ENCODE peak calls at places on chromosome 1, in six cellular contexts. I is mesenchymal stem cell, T is IMR-90, R is H9, Y is trophoblast cell, G is mesendoderm. J is an unnamed sample.

GRCh38 chr1:219837994-219838294 is 90.4 kb downstream of the SLC30A10 start:
- DNase-seq in T (no peak), I (no peak), R (no peak), Y (no peak), G (no peak), J (no peak)

GRCh38 chr1:94095744-94096469 is 25.0 kb downstream of the ABCA4 start:
- DNase-seq in I (no peak), T (peak; percentile 68), Y (no peak), G (no peak), R (no peak), J (no peak)

GRCh38 chr1:241579434-241579833 is 47.3 kb downstream of the KMO start:
- DNase-seq in I (no peak), T (no peak), G (no peak), Y (no peak), R (no peak), J (no peak)

GRCh38 chr1:39540504-39541031 is 36.0 kb downstream of the PABPC4 start:
- DNase-seq in Y (peak; percentile 70), G (no peak), T (peak; percentile 77), R (no peak), I (peak; percentile 87), J (no peak)

GRCh38 chr1:185045793-185046441 is 559 bp downstream of the RNF2 start:
- DNase-seq in I (peak; percentile 60), Y (peak; percentile 57), G (peak; percentile 80), T (peak; percentile 31), R (peak; percentile 48), J (peak; percentile 44)

GRCh38 chr1:162844153-162844552 is 16.8 kb downstream of the CCDC190 start:
- DNase-seq in Y (no peak), R (no peak), I (no peak), G (no peak), T (no peak), J (no peak)

GRCh38 chr1:197331565-197331964 is 63.5 kb downstream of the CRB1 start:
- DNase-seq in G (no peak), I (no peak), T (no peak), R (no peak), Y (no peak), J (no peak)

GRCh38 chr1:67441183-67441582 is 11.0 kb upstream of the SERBP1 start:
- DNase-seq in I (peak; percentile 68), Y (no peak), R (no peak), G (no peak), T (peak; percentile 61), J (no peak)

GRCh38 chr1:9449106-9449627 is 90.1 kb upstream of the SLC25A33 start:
- DNase-seq in R (no peak), Y (peak; percentile 94), G (peak; percentile 89), I (peak; percentile 94), T (peak; percentile 47), J (no peak)

GRCh38 chr1:197690074-197690473 is 85.2 kb downstream of the DENND1B start:
- DNase-seq in I (no peak), T (no peak), R (no peak), Y (peak; percentile 71), G (no peak), J (no peak)

GRCh38 chr1:161879261-161879660 is 113.1 kb downstream of the ATF6 start:
- DNase-seq in I (no peak), Y (no peak), G (no peak), R (no peak), T (no peak), J (no peak)

GRCh38 chr1:8202182-8202905 is 115.6 kb upstream of the SLC45A1 start:
- DNase-seq in T (peak; percentile 97), R (peak; percentile 61), I (peak; percentile 72), Y (peak; percentile 97), G (no peak), J (no peak)

GRCh38 chr1:221025391-221026355 is 146.4 kb downstream of the HLX start:
- DNase-seq in R (no peak), Y (no peak), T (peak; percentile 25), I (peak; percentile 28), G (no peak), J (no peak)

GRCh38 chr1:186420923-186421322 is 40.0 kb downstream of the PDC start:
- DNase-seq in I (peak; percentile 47), R (no peak), T (peak; percentile 27), Y (no peak), G (no peak), J (no peak)

GRCh38 chr1:178723541-178723940 is 1.5 kb upstream of the RALGPS2 start:
- DNase-seq in T (no peak), R (no peak), G (no peak), I (no peak), Y (no peak), J (no peak)

GRCh38 chr1:234326493-234327366 is 46.5 kb upstream of the COA6 start:
- DNase-seq in R (peak; percentile 81), T (peak; percentile 43), I (peak; percentile 55), G (peak; percentile 81), Y (peak; percentile 86), J (peak; percentile 56)

GRCh38 chr1:121519042-121519755 is 334.4 kb downstream of the SRGAP2C start:
- DNase-seq in I (peak; percentile 33), Y (peak; percentile 21), G (peak; percentile 88), T (no peak), R (peak; percentile 91), J (peak; percentile 60)

GRCh38 chr1:156153362-156153761 is at the start of gene SEMA4A:
- DNase-seq in G (no peak), I (peak; percentile 29), T (no peak), R (no peak), Y (peak; percentile 85), J (no peak)

GRCh38 chr1:5572794-5573193 is 419.4 kb downstream of the NPHP4 start:
- DNase-seq in I (no peak), T (no peak), G (no peak), Y (no peak), R (no peak), J (no peak)

GRCh38 chr1:63322944-63323865 is 838 bp downstream of the FOXD3 start:
- DNase-seq in I (no peak), G (peak; percentile 75), T (no peak), R (peak; percentile 74), Y (peak; percentile 50), J (peak; percentile 42)

GRCh38 chr1:9841460-9841859 is 17.7 kb upstream of the CLSTN1 start:
- DNase-seq in R (no peak), T (no peak), I (no peak), G (no peak), Y (no peak), J (no peak)

GRCh38 chr1:204331275-204331674 is 28.5 kb downstream of the PLEKHA6 start:
- DNase-seq in T (no peak), Y (no peak), R (no peak), G (no peak), I (no peak), J (no peak)

GRCh38 chr1:41325801-41326200 is 35.4 kb upstream of the FOXO6 start:
- DNase-seq in G (no peak), T (no peak), Y (peak; percentile 8), R (no peak), I (no peak), J (no peak)

GRCh38 chr1:226091461-226091860 is 28.9 kb downstream of the H3-3A start:
- DNase-seq in I (no peak), G (no peak), Y (peak; percentile 92), T (no peak), R (no peak), J (no peak)

GRCh38 chr1:23727362-23727811 is 15.9 kb upstream of the ELOA start:
- DNase-seq in T (peak; percentile 91), I (peak; percentile 79), R (no peak), G (no peak), Y (peak; percentile 10), J (no peak)

GRCh38 chr1:39258146-39258924 is 53.8 kb downstream of the MACF1 start:
- DNase-seq in R (peak; percentile 78), T (peak; percentile 65), G (peak; percentile 86), I (peak; percentile 75), Y (peak; percentile 78), J (peak; percentile 69)

GRCh38 chr1:112537451-112537850 is 28.7 kb downstream of the WNT2B start:
- DNase-seq in I (no peak), R (no peak), G (no peak), Y (no peak), T (no peak), J (no peak)

GRCh38 chr1:158552296-158552695 is 1.9 kb downstream of the OR6Y1 start:
- DNase-seq in G (no peak), T (no peak), R (no peak), Y (no peak), I (no peak), J (no peak)

GRCh38 chr1:97351846-97352245 is 569.0 kb downstream of the DPYD start:
- DNase-seq in R (no peak), T (no peak), Y (no peak), I (no peak), G (no peak), J (no peak)

GRCh38 chr1:3005771-3006170 is 15.5 kb upstream of the ACTRT2 start:
- DNase-seq in T (no peak), R (no peak), G (no peak), I (no peak), Y (no peak), J (no peak)

GRCh38 chr1:102262994-102263393 is 266.3 kb upstream of the OLFM3 start:
- DNase-seq in T (no peak), I (no peak), R (no peak), Y (no peak), G (peak; percentile 1), J (no peak)

GRCh38 chr1:224565186-224565585 is 50.9 kb upstream of the CNIH3 start:
- DNase-seq in I (peak; percentile 95), T (peak; percentile 92), R (no peak), Y (peak; percentile 46), G (no peak), J (no peak)

GRCh38 chr1:177286396-177286795 is 115.6 kb downstream of the BRINP2 start:
- DNase-seq in G (no peak), I (no peak), R (no peak), Y (no peak), T (peak; percentile 53), J (no peak)

GRCh38 chr1:177287996-177288395 is 117.2 kb downstream of the BRINP2 start:
- DNase-seq in R (no peak), Y (no peak), I (no peak), T (peak; percentile 2), G (peak; percentile 11), J (no peak)

GRCh38 chr1:177287237-177287636 is 116.5 kb downstream of the BRINP2 start:
- DNase-seq in I (no peak), Y (no peak), G (no peak), R (no peak), T (no peak), J (no peak)

GRCh38 chr1:177289532-177289931 is 118.8 kb downstream of the BRINP2 start:
- DNase-seq in I (no peak), Y (no peak), T (no peak), R (no peak), G (no peak), J (no peak)
- H2BK120ac ChIP-seq in I (no peak overlapping the region), Y (no peak overlapping the region), T (no peak overlapping the region), R (no peak overlapping the region), G (no peak overlapping the region), J (no peak overlapping the region)

GRCh38 chr1:7177021-7177420 is 391.8 kb downstream of the CAMTA1 start:
- DNase-seq in T (no peak), G (peak; percentile 11), I (no peak), Y (no peak), R (no peak), J (no peak)
- H2BK5ac ChIP-seq in T (no peak overlapping the region), G (no peak overlapping the region), I (no peak overlapping the region), Y (no peak overlapping the region), R (no peak overlapping the region), J (no peak overlapping the region)

GRCh38 chr1:227916655-227917054 is 31.1 kb downstream of the WNT9A start:
- DNase-seq in I (no peak), R (no peak), G (no peak), Y (no peak), T (no peak), J (no peak)
- H2BK120ac ChIP-seq in I (no peak overlapping the region), R (no peak overlapping the region), G (no peak overlapping the region), Y (no peak overlapping the region), T (no peak overlapping the region), J (no peak overlapping the region)

GRCh38 chr1:29524285-29525065 is 288.2 kb downstream of the PTPRU start:
- DNase-seq in G (no peak), T (no peak), I (no peak), R (peak; percentile 19), Y (no peak), J (no peak)
- H2BK5ac ChIP-seq in G (no peak overlapping the region), T (no peak overlapping the region), I (no peak overlapping the region), R (no peak overlapping the region), Y (no peak overlapping the region), J (no peak overlapping the region)

J was measured in neuronal stem cell.